ENCODE peak calls at places on chromosomes 16 and 17, in eight cellular contexts. One of them, this sample, is unnamed.

GRCh38 chr17:82674656-82675475 is 23.6 kb downstream of the RAB40B start:
- DNase-seq in cardiac septum: no peak
- DNase-seq in type B pancreatic cell: no peak
- DNase-seq in AG09319: no peak
- DNase-seq in endothelial cell: no peak
- DNase-seq in hepatocyte: no peak
- DNase-seq in amniotic epithelial cell: no peak
- DNase-seq in NCI-H2171: no peak
- DNase-seq in this sample: no peak

GRCh38 chr17:42067371-42068180 is 17.2 kb upstream of the C17orf113 start:
- DNase-seq in cardiac septum: peak
- DNase-seq in type B pancreatic cell: no peak
- DNase-seq in AG09319: no peak
- DNase-seq in endothelial cell: peak
- DNase-seq in hepatocyte: peak
- DNase-seq in amniotic epithelial cell: peak
- DNase-seq in NCI-H2171: peak
- DNase-seq in this sample: peak

GRCh38 chr16:31427441-31428276 is 501 bp downstream of the COX6A2 start:
- DNase-seq in cardiac septum: peak
- DNase-seq in type B pancreatic cell: no peak
- DNase-seq in AG09319: no peak
- DNase-seq in endothelial cell: no peak
- DNase-seq in hepatocyte: peak
- DNase-seq in amniotic epithelial cell: no peak
- DNase-seq in NCI-H2171: peak
- DNase-seq in this sample: peak

GRCh38 chr17:39054111-39054645 is 87.0 kb upstream of the FBXO47 start:
- DNase-seq in cardiac septum: no peak
- DNase-seq in type B pancreatic cell: no peak
- DNase-seq in AG09319: no peak
- DNase-seq in endothelial cell: no peak
- DNase-seq in hepatocyte: no peak
- DNase-seq in amniotic epithelial cell: peak
- DNase-seq in NCI-H2171: no peak
- DNase-seq in this sample: no peak

GRCh38 chr17:59757043-59757824 is 49.8 kb downstream of the VMP1 start:
- DNase-seq in cardiac septum: no peak
- DNase-seq in type B pancreatic cell: no peak
- DNase-seq in AG09319: no peak
- DNase-seq in endothelial cell: no peak
- DNase-seq in hepatocyte: no peak
- DNase-seq in amniotic epithelial cell: no peak
- DNase-seq in NCI-H2171: no peak
- DNase-seq in this sample: no peak

GRCh38 chr17:12553625-12554024 is 112.1 kb upstream of the MYOCD start:
- DNase-seq in cardiac septum: no peak
- DNase-seq in type B pancreatic cell: no peak
- DNase-seq in AG09319: no peak
- DNase-seq in endothelial cell: no peak
- DNase-seq in hepatocyte: no peak
- DNase-seq in amniotic epithelial cell: peak
- DNase-seq in NCI-H2171: no peak
- DNase-seq in this sample: no peak

GRCh38 chr16:3189869-3190268 is 1.9 kb downstream of the OR1F1 start:
- DNase-seq in cardiac septum: no peak
- DNase-seq in type B pancreatic cell: no peak
- DNase-seq in AG09319: no peak
- DNase-seq in endothelial cell: no peak
- DNase-seq in hepatocyte: no peak
- DNase-seq in amniotic epithelial cell: no peak
- DNase-seq in NCI-H2171: no peak
- DNase-seq in this sample: no peak

GRCh38 chr16:30805370-30806169 is 18.6 kb upstream of the ZNF629 start:
- DNase-seq in cardiac septum: peak
- DNase-seq in type B pancreatic cell: peak
- DNase-seq in AG09319: peak
- DNase-seq in endothelial cell: peak
- DNase-seq in hepatocyte: peak
- DNase-seq in amniotic epithelial cell: peak
- DNase-seq in NCI-H2171: peak
- DNase-seq in this sample: peak

GRCh38 chr17:78122991-78123249 is 5.6 kb downstream of the TMC6 start:
- DNase-seq in cardiac septum: no peak
- DNase-seq in type B pancreatic cell: no peak
- DNase-seq in AG09319: no peak
- DNase-seq in endothelial cell: no peak
- DNase-seq in hepatocyte: no peak
- DNase-seq in amniotic epithelial cell: no peak
- DNase-seq in NCI-H2171: no peak
- DNase-seq in this sample: no peak

GRCh38 chr16:56732832-56733231 is 2.9 kb downstream of the NUP93 start:
- DNase-seq in cardiac septum: no peak
- DNase-seq in type B pancreatic cell: no peak
- DNase-seq in AG09319: no peak
- DNase-seq in endothelial cell: no peak
- DNase-seq in hepatocyte: no peak
- DNase-seq in amniotic epithelial cell: no peak
- DNase-seq in NCI-H2171: no peak
- DNase-seq in this sample: peak